ENCODE peak calls at places on chromosomes 4 and X, in four cellular contexts. S, I, J and M are unnamed samples.
A peak's percentile ranks its signal among the peaks of the same experiment; 100 is the strongest.

GRCh38 chr4:145482209-145483021 is 762 bp downstream of the SMAD1 start:
- DNase-seq in J (no peak), S (peak; percentile 42), I (peak; percentile 16), M (no peak)

GRCh38 chr4:139200102-139200501 is 23.1 kb upstream of the ELF2 start:
- DNase-seq in I (no peak), J (no peak), S (no peak), M (no peak)

GRCh38 chr4:87077834-87078585 is 142.4 kb downstream of the KLHL8 start:
- DNase-seq in J (no peak), S (no peak), I (no peak), M (no peak)

GRCh38 chrX:103817502-103817901 is 14.6 kb downstream of the RAB9B start:
- DNase-seq in I (peak; percentile 15), S (no peak), J (no peak), M (no peak)

GRCh38 chrX:46837543-46838481 is 969 bp downstream of the RP2 start:
- DNase-seq in S (no peak), I (no peak), J (no peak), M (no peak)

GRCh38 chr4:3291411-3291968 is 1.3 kb upstream of the RGS12 start:
- DNase-seq in J (no peak), S (no peak), I (no peak), M (no peak)

GRCh38 chr4:145034727-145035211 is 63.2 kb downstream of the ANAPC10 start:
- DNase-seq in J (no peak), I (peak; percentile 55), S (no peak), M (no peak)

GRCh38 chr4:62548108-62548524 is 1348.0 kb downstream of the ADGRL3 start:
- DNase-seq in S (peak; percentile 55), I (no peak), J (no peak), M (peak; percentile 22)

GRCh38 chr4:23166919-23167318 is 474.2 kb downstream of the GBA3 start:
- DNase-seq in S (no peak), I (no peak), J (no peak), M (no peak)

GRCh38 chrX:112818114-112819012 is 22.3 kb downstream of the AMOT start:
- DNase-seq in I (no peak), J (no peak), S (peak; percentile 17), M (no peak)

GRCh38 chr4:38591617-38592337 is 72.2 kb upstream of the KLF3 start:
- DNase-seq in J (no peak), I (no peak), S (no peak), M (no peak)

DNA sequence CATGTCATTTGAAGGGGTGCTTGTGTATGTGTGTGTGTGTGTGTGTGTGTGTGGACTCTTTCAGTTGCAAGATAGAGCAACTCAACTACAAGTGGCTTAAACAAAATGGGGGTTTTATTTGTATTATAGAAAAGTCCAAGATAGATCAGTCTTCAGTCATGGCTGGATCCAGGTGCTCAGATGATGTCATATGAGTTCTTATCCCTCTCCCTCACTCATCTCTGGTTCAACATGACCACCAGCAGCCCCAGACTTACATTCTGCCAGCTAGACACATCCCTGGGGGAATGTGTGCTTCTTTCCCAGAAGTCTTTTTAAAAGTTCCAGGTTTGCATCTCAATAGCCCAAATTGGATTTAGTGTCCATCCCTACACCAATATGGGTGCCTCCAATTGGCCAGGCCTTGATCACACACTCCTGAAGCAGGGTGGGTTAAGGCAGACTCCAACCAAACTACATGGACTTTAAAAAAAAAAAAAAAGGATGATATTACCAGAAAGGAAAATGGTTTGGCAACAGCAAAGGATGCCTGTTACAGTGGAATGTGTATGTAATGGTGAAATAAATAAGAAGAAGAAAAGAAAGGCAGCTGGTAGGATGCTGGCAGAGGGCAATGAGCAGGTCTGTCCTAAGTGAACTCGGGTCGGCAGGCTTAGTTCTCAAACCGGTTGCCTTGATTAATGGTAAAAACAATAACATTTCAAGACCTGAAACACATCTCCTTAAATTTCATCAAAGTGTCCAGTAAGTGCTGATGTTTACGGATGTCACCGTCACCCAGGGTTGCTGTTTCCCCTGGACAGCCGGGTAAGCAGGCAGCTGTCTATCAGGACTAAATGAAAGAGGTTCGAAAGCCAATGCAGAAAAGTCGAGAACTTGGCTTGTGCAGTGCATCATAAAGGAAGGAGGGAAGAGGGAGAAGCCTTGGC is 107.7 kb downstream of the SMIM20 start:
- DNase-seq in S (no peak), J (no peak), I (no peak), M (no peak)
- H3K4me3 ChIP-seq in S (no peak overlapping the region), J (no peak overlapping the region), I (no peak overlapping the region), M (no peak overlapping the region)

DNA sequence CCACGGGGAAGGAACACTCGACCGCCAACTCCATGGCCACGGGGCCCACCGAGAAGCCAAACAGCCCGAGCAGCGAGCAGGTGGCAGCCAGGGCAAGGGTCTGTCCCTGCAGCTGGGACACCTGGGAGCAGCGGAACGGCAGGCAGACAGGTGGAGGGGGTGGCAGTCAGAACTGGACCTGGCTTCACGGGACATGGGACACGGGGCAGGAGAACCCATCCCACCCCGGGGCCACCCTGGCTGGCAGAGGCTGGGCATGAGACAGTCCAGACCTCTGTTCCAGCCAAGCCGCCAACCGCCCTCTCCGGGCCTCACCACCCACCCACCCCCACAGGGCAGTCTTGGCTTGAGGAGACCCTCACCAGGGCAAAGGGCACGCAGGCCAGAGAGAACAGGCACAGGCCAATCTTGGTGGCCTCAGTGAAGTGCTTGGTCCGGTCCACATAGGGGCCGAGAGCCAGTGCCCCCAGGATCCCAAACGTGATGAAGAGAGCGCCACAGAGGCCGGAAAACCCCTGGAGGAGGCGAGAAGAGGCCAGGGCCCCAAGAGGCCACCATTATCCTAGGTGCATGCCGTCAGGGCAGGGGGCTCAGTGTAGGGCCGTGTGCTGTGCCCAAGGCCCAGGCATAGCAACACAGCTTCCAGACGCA is 5.6 kb downstream of the SLC49A3 start:
- DNase-seq in J (no peak), S (no peak), I (no peak), M (no peak)
- H3K4me1 ChIP-seq in J (peaks cover 15% of the 10 kb centered on the region), S (peaks cover 48% of the 10 kb centered on the region), I (peaks cover 45% of the 10 kb centered on the region), M (peaks cover 12% of the 10 kb centered on the region)

GRCh38 chr4:41217020-41217333 is 2.6 kb upstream of the APBB2 start:
- DNase-seq in J (no peak), S (no peak), I (no peak), M (no peak)
- H3K4me3 ChIP-seq in J (peak overlapping the region; percentile 54), S (peak overlapping the region; percentile 71), I (peak overlapping the region; percentile 80), M (no peak overlapping the region)

GRCh38 chr4:123299212-123299651 is 97.4 kb upstream of the SPRY1 start:
- DNase-seq in J (no peak), S (no peak), I (no peak), M (no peak)

GRCh38 chr4:123298798-123299197 is 97.8 kb upstream of the SPRY1 start:
- DNase-seq in I (no peak), J (no peak), S (no peak), M (no peak)

GRCh38 chr4:123301942-123302341 is 94.7 kb upstream of the SPRY1 start:
- DNase-seq in I (no peak), J (no peak), S (no peak), M (no peak)

GRCh38 chr4:123300222-123300621 is 96.4 kb upstream of the SPRY1 start:
- DNase-seq in S (no peak), J (no peak), I (no peak), M (no peak)

GRCh38 chr4:123300625-123301024 is 96.0 kb upstream of the SPRY1 start:
- DNase-seq in I (no peak), J (no peak), S (no peak), M (no peak)
- H3K4me1 ChIP-seq in I (no peaks in the 10 kb centered on the region), J (peaks cover 10% of the 10 kb centered on the region), S (peaks cover 18% of the 10 kb centered on the region), M (peaks cover 3% of the 10 kb centered on the region)

GRCh38 chrX:16867947-16868346 is 2.2 kb downstream of the RBBP7 start:
- DNase-seq in I (no peak), S (no peak), J (no peak), M (no peak)

GRCh38 chrX:16870861-16871584 is 861 bp upstream of the RBBP7 start:
- DNase-seq in J (no peak), S (peak; percentile 31), I (no peak), M (no peak)

GRCh38 chrX:16870095-16870860 is at the start of gene RBBP7:
- DNase-seq in S (peak; percentile 90), I (peak; percentile 67), J (peak; percentile 81), M (no peak)

GRCh38 chrX:16868920-16869319 is 1.2 kb downstream of the RBBP7 start:
- DNase-seq in I (no peak), J (no peak), S (no peak), M (no peak)

DNA sequence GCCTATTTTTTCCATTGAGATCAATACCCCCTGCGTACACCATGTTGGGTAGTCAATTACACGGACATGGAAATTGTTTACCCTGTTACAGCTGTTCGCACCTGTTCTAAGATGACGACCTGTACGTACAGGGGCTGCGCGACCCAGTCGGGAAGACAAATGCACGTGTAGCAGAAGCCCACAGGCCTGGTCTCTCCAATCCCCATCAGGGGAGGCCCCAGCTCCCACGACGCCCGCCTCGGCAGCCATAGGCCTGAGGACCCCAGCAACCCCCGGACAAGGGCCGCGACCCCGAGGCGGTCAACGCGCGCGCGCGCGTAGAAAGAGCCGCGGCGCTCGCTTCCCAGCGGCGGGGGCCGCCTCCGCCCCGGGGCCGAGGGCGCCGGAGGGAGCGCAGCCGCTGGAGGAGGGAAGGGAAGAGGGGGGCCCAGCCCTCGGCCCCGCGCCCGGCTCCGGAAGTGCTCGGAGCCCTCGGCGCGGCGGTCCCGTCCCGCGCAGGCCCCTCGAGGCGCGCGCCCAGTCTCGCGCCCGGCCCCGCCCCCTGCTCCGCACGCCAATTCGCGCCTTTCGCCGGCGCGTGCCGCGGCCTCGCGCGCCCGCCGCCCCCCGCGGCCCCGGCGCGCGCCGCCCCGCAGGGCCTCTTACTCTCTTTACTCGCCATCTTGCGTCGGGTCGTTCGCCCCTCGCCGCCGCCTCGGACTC is 618 bp downstream of the RBBP7 start:
- DNase-seq in I (no peak), J (no peak), S (peak; percentile 13), M (no peak)
- H3K4me3 ChIP-seq in I (peak overlapping the region; percentile 66), J (peak overlapping the region; percentile 57), S (peak overlapping the region; percentile 73), M (peak overlapping the region; percentile 60)

DNA sequence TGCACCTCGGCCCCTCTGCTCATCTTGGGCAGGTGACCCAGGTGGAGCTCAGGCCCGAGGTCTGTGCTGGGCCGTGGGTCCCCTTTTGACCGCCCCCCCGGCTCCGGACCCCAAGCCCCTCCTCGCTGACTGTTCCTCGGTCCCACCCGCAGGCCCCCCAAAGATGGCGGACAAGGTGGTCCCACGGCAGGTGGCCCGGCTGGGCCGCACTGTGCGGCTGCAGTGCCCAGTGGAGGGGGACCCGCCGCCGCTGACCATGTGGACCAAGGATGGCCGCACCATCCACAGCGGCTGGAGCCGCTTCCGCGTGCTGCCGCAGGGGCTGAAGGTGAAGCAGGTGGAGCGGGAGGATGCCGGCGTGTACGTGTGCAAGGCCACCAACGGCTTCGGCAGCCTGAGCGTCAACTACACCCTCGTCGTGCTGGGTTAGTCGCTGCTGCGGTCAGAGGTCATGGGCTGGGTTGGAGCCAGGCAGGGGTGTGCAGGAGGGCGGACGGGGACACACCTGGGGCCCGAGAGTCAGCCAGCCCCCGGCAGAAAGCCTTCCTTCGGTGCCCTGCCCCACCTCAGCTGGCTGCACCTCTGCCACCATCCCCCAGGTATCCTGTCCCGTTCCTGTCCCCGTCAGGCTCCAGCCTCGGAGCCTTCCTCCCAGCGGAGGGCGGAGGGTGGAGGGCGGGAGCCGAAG is 10.8 kb downstream of the FGFRL1 start:
- DNase-seq in J (no peak), S (no peak), I (no peak), M (no peak)
- H3K4me1 ChIP-seq in J (no peaks in the 10 kb centered on the region), S (peaks cover 3% of the 10 kb centered on the region), I (peaks cover 23% of the 10 kb centered on the region), M (peaks cover 1% of the 10 kb centered on the region)

GRCh38 chr4:190016369-190017289 is 10.4 kb downstream of the FRG2 start:
- DNase-seq in I (no peak), J (no peak), S (no peak), M (no peak)
- H3K4me3 ChIP-seq in I (no peak overlapping the region), J (no peak overlapping the region), S (peak overlapping the region; percentile 41), M (no peak overlapping the region)

GRCh38 chr4:73730292-73730691 is 10.1 kb upstream of the CXCL8 start:
- DNase-seq in J (no peak), S (no peak), I (no peak), M (no peak)
- H3K4me1 ChIP-seq in J (peaks cover 29% of the 10 kb centered on the region), S (peaks cover 46% of the 10 kb centered on the region), I (peaks cover 14% of the 10 kb centered on the region), M (no peaks in the 10 kb centered on the region)